ENCODE peak calls at places on chromosomes 1 and 21, in eight cellular contexts. P is PC-3; L is RWPE2; A is mesenchymal stem cell; N is neural progenitor cell; J is bronchial epithelial cell; G is tibial nerve; Z is CD8-positive, alpha-beta memory T cell. X is an unnamed sample.

GRCh38 chr1:230334447-230334837 is 91.7 kb downstream of the PGBD5 start:
- DNase-seq in J (no peak), Z (no peak), N (no peak), A (no peak), G (no peak), L (no peak), P (no peak), X (no peak)

GRCh38 chr1:192516776-192517297 is 58.7 kb upstream of the RGS1 start:
- DNase-seq in Z (peak; percentile 81), A (peak; percentile 90), L (no peak), P (peak; percentile 66), J (peak; percentile 35), G (no peak), N (peak; percentile 13), X (no peak)

GRCh38 chr1:174789399-174789798 is 210.3 kb upstream of the CACYBP start:
- DNase-seq in P (peak; percentile 38), G (no peak), J (peak; percentile 64), Z (no peak), N (no peak), L (no peak), A (peak; percentile 60), X (no peak)

GRCh38 chr1:17539526-17540254 is at the start of gene ARHGEF10L:
- DNase-seq in L (no peak), P (no peak), J (no peak), A (peak; percentile 39), N (peak; percentile 74), Z (no peak), G (no peak), X (no peak)

GRCh38 chr1:204480515-204480914 is 14.1 kb downstream of the PIK3C2B start:
- DNase-seq in G (no peak), Z (no peak), A (no peak), J (no peak), N (peak; percentile 40), L (no peak), P (no peak), X (no peak)

GRCh38 chr1:20080441-20081330 is 10.7 kb downstream of the PLA2G5 start:
- DNase-seq in P (peak; percentile 20), L (no peak), J (no peak), A (no peak), G (no peak), N (no peak), Z (no peak), X (no peak)

GRCh38 chr1:54663723-54664122 is 22.1 kb downstream of the MROH7 start:
- DNase-seq in L (no peak), G (no peak), A (no peak), Z (no peak), J (no peak), N (no peak), P (no peak), X (no peak)

GRCh38 chr1:15833069-15833679 is 14.3 kb upstream of the SPEN start:
- DNase-seq in Z (peak; percentile 74), P (peak; percentile 64), L (peak; percentile 90), J (peak; percentile 89), N (no peak), A (peak; percentile 28), G (no peak), X (peak; percentile 26)

GRCh38 chr1:2258996-2259395 is 30.9 kb downstream of the SKI start:
- DNase-seq in G (no peak), P (no peak), L (no peak), J (no peak), Z (peak; percentile 68), N (no peak), A (no peak), X (peak; percentile 62)

GRCh38 chr1:194184974-194185373 is 998.6 kb upstream of the B3GALT2 start:
- DNase-seq in G (no peak), Z (no peak), A (no peak), P (no peak), L (no peak), J (peak; percentile 8), N (no peak), X (no peak)

GRCh38 chr1:51543877-51544276 is 24.8 kb upstream of the EPS15 start:
- DNase-seq in L (no peak), Z (no peak), G (no peak), N (no peak), P (peak; percentile 63), A (no peak), J (peak; percentile 94), X (no peak)

GRCh38 chr1:204065174-204065985 is 7.5 kb upstream of the SOX13 start:
- DNase-seq in N (peak; percentile 82), J (no peak), A (peak; percentile 61), Z (no peak), G (no peak), L (no peak), P (peak; percentile 16), X (no peak)

GRCh38 chr1:2358072-2358471 is 33.3 kb downstream of the MORN1 start:
- DNase-seq in J (no peak), G (no peak), Z (peak; percentile 18), N (no peak), L (peak; percentile 54), A (no peak), P (no peak), X (no peak)

GRCh38 chr1:178599087-178599486 is 86.2 kb downstream of the TEX35 start:
- DNase-seq in G (no peak), A (no peak), L (no peak), J (no peak), Z (no peak), N (no peak), P (no peak), X (no peak)

GRCh38 chr1:184513966-184514365 is 127.1 kb downstream of the C1orf21 start:
- DNase-seq in N (no peak), G (no peak), P (peak; percentile 20), J (peak; percentile 45), A (peak; percentile 75), Z (no peak), L (no peak), X (no peak)

GRCh38 chr1:3673381-3674099 is 21.2 kb downstream of the TP73 start:
- DNase-seq in A (no peak), G (no peak), L (no peak), P (no peak), Z (no peak), J (no peak), N (no peak), X (no peak)

GRCh38 chr1:26597629-26598039 is 68.1 kb downstream of the RPS6KA1 start:
- DNase-seq in A (peak; percentile 74), P (peak; percentile 81), L (no peak), G (no peak), N (peak; percentile 40), Z (no peak), J (peak; percentile 68), X (no peak)

GRCh38 chr1:23356451-23356850 is 12.4 kb upstream of the HNRNPR start:
- DNase-seq in Z (no peak), G (no peak), A (no peak), N (peak; percentile 61), P (no peak), J (no peak), L (no peak), X (no peak)

GRCh38 chr1:23352096-23352695 is 8.1 kb upstream of the HNRNPR start:
- DNase-seq in L (no peak), P (no peak), N (no peak), G (no peak), J (no peak), A (no peak), Z (no peak), X (no peak)

GRCh38 chr1:23358310-23358709 is 11.3 kb downstream of the ZNF436 start:
- DNase-seq in L (no peak), Z (no peak), G (no peak), N (no peak), A (no peak), J (no peak), P (no peak), X (no peak)

GRCh38 chr1:23357112-23357908 is 12.3 kb downstream of the ZNF436 start:
- DNase-seq in L (no peak), A (no peak), Z (no peak), G (no peak), P (no peak), J (no peak), N (no peak), X (no peak)

GRCh38 chr1:23354260-23354659 is 10.2 kb upstream of the HNRNPR start:
- DNase-seq in L (no peak), N (no peak), A (no peak), Z (no peak), P (no peak), G (no peak), J (no peak), X (no peak)
- H3K27me3 ChIP-seq in L (no peaks in the 10 kb centered on the region), N (peaks cover 100% of the 10 kb centered on the region), A (no peaks in the 10 kb centered on the region), Z (no peaks in the 10 kb centered on the region), P (no peaks in the 10 kb centered on the region), G (no peaks in the 10 kb centered on the region), J (no peaks in the 10 kb centered on the region), X (no peaks in the 10 kb centered on the region)

GRCh38 chr21:36705679-36706481 is 7.0 kb downstream of the SIM2 start:
- DNase-seq in L (no peak), N (peak; percentile 72), J (no peak), G (no peak), A (no peak), P (no peak), Z (no peak), X (no peak)
- H3K27me3 ChIP-seq in L (no peaks in the 10 kb centered on the region), N (peaks cover 100% of the 10 kb centered on the region), J (peaks cover 78% of the 10 kb centered on the region), G (peaks cover 100% of the 10 kb centered on the region), A (peaks cover 97% of the 10 kb centered on the region), P (no peaks in the 10 kb centered on the region), Z (peaks cover 63% of the 10 kb centered on the region), X (peaks cover 100% of the 10 kb centered on the region)

GRCh38 chr1:234780112-234780511 is 170.1 kb upstream of the IRF2BP2 start:
- DNase-seq in P (no peak), Z (no peak), J (no peak), L (no peak), G (no peak), N (no peak), A (no peak), X (no peak)
- H3K27me3 ChIP-seq in P (peaks cover 66% of the 10 kb centered on the region), Z (peaks cover 11% of the 10 kb centered on the region), J (peaks cover 14% of the 10 kb centered on the region), L (no peaks in the 10 kb centered on the region), G (peaks cover 61% of the 10 kb centered on the region), N (peaks cover 48% of the 10 kb centered on the region), A (peaks cover 69% of the 10 kb centered on the region), X (peaks cover 13% of the 10 kb centered on the region)

GRCh38 chr1:197910120-197911110 is 6.8 kb upstream of the LHX9 start:
- DNase-seq in L (no peak), J (no peak), G (no peak), N (peak; percentile 39), Z (no peak), A (no peak), P (no peak), X (no peak)

GRCh38 chr1:197905699-197906351 is 3.4 kb downstream of the C1orf53 start:
- DNase-seq in L (no peak), Z (no peak), G (no peak), J (no peak), P (no peak), A (no peak), N (no peak), X (no peak)

GRCh38 chr1:197909346-197909745 is 6.9 kb downstream of the C1orf53 start:
- DNase-seq in G (no peak), J (no peak), Z (no peak), P (no peak), A (no peak), N (no peak), L (no peak), X (no peak)

GRCh38 chr1:197908695-197909336 is 6.4 kb downstream of the C1orf53 start:
- DNase-seq in A (no peak), N (peak; percentile 72), L (no peak), J (no peak), P (no peak), G (no peak), Z (no peak), X (no peak)

GRCh38 chr1:197907846-197908616 is 5.6 kb downstream of the C1orf53 start:
- DNase-seq in G (no peak), J (no peak), P (no peak), L (no peak), N (no peak), A (no peak), Z (no peak), X (no peak)
- H3K27me3 ChIP-seq in G (peaks cover 100% of the 10 kb centered on the region), J (peaks cover 37% of the 10 kb centered on the region), P (no peaks in the 10 kb centered on the region), L (peaks cover 43% of the 10 kb centered on the region), N (peaks cover 100% of the 10 kb centered on the region), A (peaks cover 65% of the 10 kb centered on the region), Z (peaks cover 74% of the 10 kb centered on the region), X (peaks cover 99% of the 10 kb centered on the region)

X was measured in CD4-positive, alpha-beta T cell.